ENCODE peak calls at places on chromosomes 1 and 21, in six cellular contexts. A is HFFc6, J is colonic mucosa, S is omental fat pad, N is GM10248, Z is breast epithelium. K is an unnamed sample.

GRCh38 chr1:198676253-198676652 is 37.4 kb downstream of the PTPRC start:
- DNase-seq in A (no peak), N (no peak), J (no peak), S (no peak), Z (no peak), K (no peak)

GRCh38 chr21:46393941-46394818 is 64.5 kb upstream of the DIP2A start:
- DNase-seq in A (no peak), Z (no peak), J (no peak), N (no peak), S (no peak), K (no peak)

GRCh38 chr1:234956821-234957329 is 171.8 kb downstream of the TOMM20 start:
- DNase-seq in S (no peak), A (no peak), J (peak; percentile 40), N (no peak), Z (no peak), K (no peak)

GRCh38 chr1:183685112-183685713 is 32.1 kb upstream of the APOBEC4 start:
- DNase-seq in S (no peak), A (peak; percentile 46), J (no peak), N (peak; percentile 64), Z (no peak), K (no peak)

GRCh38 chr1:91243171-91243570 is 161.5 kb downstream of the HFM1 start:
- DNase-seq in J (no peak), S (no peak), N (no peak), Z (no peak), A (no peak), K (no peak)

GRCh38 chr1:178393370-178393769 is 103.4 kb downstream of the CLEC20A start:
- DNase-seq in A (no peak), Z (no peak), N (no peak), S (no peak), J (no peak), K (no peak)

GRCh38 chr1:88731475-88731874 is 47.4 kb downstream of the PKN2 start:
- DNase-seq in S (no peak), J (peak; percentile 41), Z (no peak), N (no peak), A (peak; percentile 92), K (peak; percentile 89)

GRCh38 chr1:207393610-207394009 is 60.5 kb upstream of the CR2 start:
- DNase-seq in A (peak; percentile 99), Z (no peak), S (no peak), N (no peak), J (no peak), K (peak; percentile 97)

GRCh38 chr1:2528966-2529750 is 905 bp downstream of the HES5 start:
- DNase-seq in A (no peak), S (no peak), Z (no peak), J (no peak), N (no peak), K (no peak)

GRCh38 chr1:218069180-218069579 is 215.9 kb upstream of the RRP15 start:
- DNase-seq in Z (no peak), A (no peak), N (no peak), S (no peak), J (no peak), K (no peak)

GRCh38 chr1:109239580-109240068 is 9.7 kb upstream of the CELSR2 start:
- DNase-seq in J (no peak), S (no peak), A (peak; percentile 37), Z (no peak), N (peak; percentile 65), K (no peak)

GRCh38 chr1:202589190-202589680 is 121.0 kb downstream of the SYT2 start:
- DNase-seq in J (peak; percentile 61), N (no peak), S (peak; percentile 46), A (peak; percentile 99), Z (peak; percentile 96), K (peak; percentile 94)

GRCh38 chr21:41364308-41364707 is 2.5 kb downstream of the MX2 start:
- DNase-seq in A (no peak), J (no peak), Z (no peak), S (no peak), N (no peak), K (no peak)

GRCh38 chr1:38464071-38464661 is 395.4 kb downstream of the RRAGC start:
- DNase-seq in A (no peak), N (no peak), J (no peak), Z (no peak), S (no peak), K (no peak)

GRCh38 chr1:207822124-207822601 is 70.3 kb downstream of the CD46 start:
- DNase-seq in S (no peak), N (peak; percentile 85), J (no peak), A (no peak), Z (no peak), K (no peak)

GRCh38 chr1:18820791-18821641 is 38.4 kb downstream of the TAS1R2 start:
- DNase-seq in J (peak; percentile 75), Z (peak; percentile 50), A (peak; percentile 48), S (peak; percentile 59), N (peak; percentile 85), K (peak; percentile 2)

GRCh38 chr1:228275435-228276342 is 67.8 kb downstream of the OBSCN start:
- DNase-seq in Z (peak; percentile 88), J (peak; percentile 94), N (peak; percentile 83), S (peak; percentile 56), A (peak; percentile 50), K (peak; percentile 35)

GRCh38 chr1:174875306-174875705 is 124.4 kb upstream of the CACYBP start:
- DNase-seq in Z (peak; percentile 55), A (no peak), J (peak; percentile 89), N (no peak), S (no peak), K (no peak)

DNA sequence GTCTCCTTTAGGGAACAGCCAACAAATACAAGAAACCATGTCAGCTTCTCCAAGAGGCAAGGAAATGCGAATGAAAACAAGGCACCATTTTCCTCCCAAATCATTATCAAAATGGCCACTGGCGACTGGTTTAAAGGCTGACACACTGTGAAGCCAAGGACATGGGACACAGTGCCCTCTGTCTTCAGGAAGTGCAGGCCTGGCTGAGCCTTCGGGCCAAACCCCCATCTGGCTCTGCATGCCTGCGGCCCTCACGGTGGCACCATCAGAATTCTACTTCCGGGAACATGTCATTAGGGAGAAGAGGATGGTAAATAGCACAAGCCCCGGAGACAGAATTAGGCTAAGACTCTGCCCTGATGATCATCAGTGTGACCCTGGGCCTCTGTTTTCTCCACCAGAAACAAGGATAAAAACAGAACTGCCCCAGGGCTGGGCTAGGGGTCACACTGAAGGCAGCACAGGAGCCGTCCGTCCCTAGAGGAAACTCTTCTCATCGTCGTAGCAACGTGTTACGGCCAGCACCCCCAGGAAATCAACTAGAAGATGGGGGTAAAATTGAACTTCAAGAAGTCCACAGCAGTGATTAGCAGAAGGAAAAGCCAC is 103.5 kb downstream of the NPHP4 start:
- DNase-seq in S (no peak), Z (no peak), A (no peak), N (no peak), J (no peak), K (no peak)
- TF ChIP-seq CTCF in S (no peak), Z (no peak), A (peak; percentile 32), N (no peak), J (no peak), K (no peak)

GRCh38 chr1:224513383-224513782 is 78.8 kb upstream of the WDR26 start:
- DNase-seq in A (no peak), Z (no peak), J (no peak), S (no peak), N (no peak), K (no peak)
- TF ChIP-seq CTCF in A (no peak), Z (no peak), J (no peak), S (no peak), N (no peak), K (no peak)

GRCh38 chr1:248625166-248625565 is 9.7 kb downstream of the OR2T11 start:
- DNase-seq in J (no peak), A (no peak), S (no peak), Z (no peak), N (no peak), K (no peak)

GRCh38 chr1:248618878-248619277 is 16.0 kb downstream of the OR2T11 start:
- DNase-seq in Z (peak; percentile 23), J (peak; percentile 78), S (peak; percentile 59), A (peak; percentile 25), N (peak; percentile 35), K (peak; percentile 4)

GRCh38 chr1:248625971-248626370 is 8.9 kb downstream of the OR2T11 start:
- DNase-seq in A (no peak), N (no peak), Z (no peak), J (no peak), S (no peak), K (no peak)

GRCh38 chr1:248618119-248618518 is 16.8 kb downstream of the OR2T11 start:
- DNase-seq in A (no peak), S (no peak), J (no peak), N (no peak), Z (no peak), K (no peak)

GRCh38 chr1:248622491-248623106 is 12.3 kb downstream of the OR2T11 start:
- DNase-seq in J (no peak), N (peak; percentile 66), S (no peak), Z (no peak), A (peak; percentile 14), K (peak; percentile 1)
- TF ChIP-seq CTCF in J (peak; percentile 50), N (peak; percentile 58), S (no peak), Z (peak; percentile 63), A (peak; percentile 69), K (peak; percentile 33)

GRCh38 chr21:43958364-43959158 is 53.5 kb upstream of the TRAPPC10 start:
- DNase-seq in N (no peak), S (no peak), Z (no peak), A (no peak), J (no peak), K (no peak)

GRCh38 chr21:43957128-43957571 is 55.0 kb upstream of the TRAPPC10 start:
- DNase-seq in Z (no peak), S (no peak), J (no peak), A (no peak), N (no peak), K (no peak)

GRCh38 chr21:43957629-43958362 is 54.3 kb upstream of the TRAPPC10 start:
- DNase-seq in J (no peak), Z (no peak), A (no peak), S (no peak), N (peak; percentile 69), K (no peak)

GRCh38 chr21:43959231-43960041 is 52.7 kb upstream of the TRAPPC10 start:
- DNase-seq in N (no peak), Z (no peak), S (no peak), J (no peak), A (no peak), K (no peak)

DNA sequence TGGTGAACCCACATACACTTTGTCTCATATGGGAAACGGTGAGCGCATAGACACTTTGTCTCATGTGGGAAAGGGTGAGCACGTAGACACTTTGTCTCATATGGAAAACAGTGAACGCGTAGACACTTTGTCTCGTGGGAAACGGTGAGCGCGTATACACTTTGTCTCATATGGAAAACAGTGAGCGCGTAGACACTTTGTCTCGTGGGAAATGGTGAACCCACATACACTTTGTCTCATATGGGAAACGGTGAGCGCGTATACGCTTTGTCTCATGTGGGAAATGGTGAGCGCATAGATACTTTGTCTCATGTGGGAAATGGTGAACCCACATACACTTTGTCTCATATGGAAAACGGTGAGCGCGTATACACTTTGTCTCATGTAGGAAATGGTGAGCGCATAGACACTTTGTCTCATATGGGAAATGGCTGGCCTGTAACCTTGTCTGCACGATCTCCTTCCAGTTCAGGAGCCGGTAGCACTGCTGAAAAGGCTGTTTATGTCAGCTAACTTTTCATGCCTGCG is 50.7 kb upstream of the TRAPPC10 start:
- DNase-seq in Z (no peak), A (no peak), N (no peak), J (no peak), S (no peak), K (no peak)
- TF ChIP-seq CTCF in Z (no peak), A (no peak), N (no peak), J (no peak), S (no peak), K (no peak)

K was measured in AG09309.